ENCODE peak calls at places on chromosome X, in nine cellular contexts. F is psoas muscle, M is mesenteric fat pad, E is keratinocyte, G is AG20443, H is GM12864, Z is endodermal cell, P is sigmoid colon, O is lung. R is an unnamed sample.

GRCh38 chrX:46447384-46447783 is 97.8 kb downstream of the ZNF674 start:
- DNase-seq in E (no peak), O (no peak), G (peak; percentile 29), M (no peak), Z (no peak), H (no peak), P (no peak), F (no peak), R (no peak)

GRCh38 chrX:80335062-80335830 is 85.0 kb upstream of the TENT5D start:
- DNase-seq in O (peak; percentile 47), P (peak; percentile 66), G (peak; percentile 13), E (no peak), H (no peak), F (peak; percentile 32), Z (peak; percentile 92), M (peak; percentile 86), R (no peak)

GRCh38 chrX:96684339-96685204 is at the start of gene DIAPH2:
- DNase-seq in P (peak; percentile 85), E (peak; percentile 21), O (peak; percentile 77), Z (peak; percentile 95), H (peak; percentile 43), F (peak; percentile 76), M (peak; percentile 91), G (peak; percentile 75), R (peak; percentile 67)

GRCh38 chrX:80174925-80175574 is 160.5 kb downstream of the TBX22 start:
- DNase-seq in G (no peak), E (no peak), O (peak; percentile 29), P (peak; percentile 60), M (no peak), H (no peak), Z (no peak), F (peak; percentile 50), R (no peak)

GRCh38 chrX:24396236-24396929 is 35.9 kb downstream of the SUPT20HL1 start:
- DNase-seq in G (peak; percentile 18), O (no peak), H (no peak), Z (no peak), P (no peak), F (no peak), M (no peak), E (no peak), R (no peak)

GRCh38 chrX:116317409-116317808 is 119.0 kb upstream of the SLC6A14 start:
- DNase-seq in F (no peak), P (peak; percentile 73), Z (peak; percentile 47), M (peak; percentile 43), G (no peak), E (no peak), H (no peak), O (peak; percentile 56), R (no peak)

GRCh38 chrX:145910017-145910416 is 92.4 kb downstream of the SLITRK2 start:
- DNase-seq in H (no peak), E (no peak), G (no peak), P (no peak), F (no peak), Z (no peak), O (no peak), M (no peak), R (no peak)

GRCh38 chrX:69221239-69222102 is 56.2 kb upstream of the PJA1 start:
- DNase-seq in P (peak; percentile 38), M (no peak), Z (peak; percentile 50), O (no peak), F (no peak), G (no peak), H (no peak), E (no peak), R (no peak)

GRCh38 chrX:39398215-39398972 is 597.1 kb downstream of the MID1IP1 start:
- DNase-seq in E (no peak), Z (no peak), O (no peak), G (no peak), H (no peak), F (no peak), P (no peak), M (no peak), R (no peak)

GRCh38 chrX:53223955-53224859 is 800 bp downstream of the KDM5C start:
- DNase-seq in Z (no peak), E (peak; percentile 19), G (peak; percentile 32), F (no peak), P (no peak), M (no peak), H (no peak), O (no peak), R (peak; percentile 16)

GRCh38 chrX:85052636-85053343 is 49.1 kb downstream of the APOOL start:
- DNase-seq in O (no peak), M (no peak), G (peak; percentile 9), F (no peak), E (no peak), H (no peak), Z (no peak), P (no peak), R (no peak)

GRCh38 chrX:132271330-132271729 is 52.1 kb upstream of the RAP2C start:
- DNase-seq in Z (no peak), M (no peak), G (peak; percentile 11), E (peak; percentile 36), P (no peak), F (no peak), O (no peak), H (no peak), R (no peak)

GRCh38 chrX:24563291-24564010 is 83.7 kb downstream of the PCYT1B start:
- DNase-seq in H (no peak), G (no peak), P (no peak), M (no peak), O (no peak), Z (no peak), F (no peak), E (no peak), R (no peak)

GRCh38 chrX:71067727-71068051 is 445 bp downstream of the SNX12 start:
- DNase-seq in P (no peak), Z (no peak), O (no peak), G (no peak), F (no peak), H (no peak), E (no peak), M (no peak), R (no peak)

GRCh38 chrX:10676239-10676971 is 56.0 kb upstream of the MID1 start:
- DNase-seq in H (no peak), G (no peak), F (no peak), E (no peak), Z (peak; percentile 46), P (no peak), O (no peak), M (no peak), R (no peak)

GRCh38 chrX:48802813-48803261 is 970 bp downstream of the HDAC6 start:
- DNase-seq in M (peak; percentile 53), F (no peak), P (no peak), Z (no peak), G (no peak), O (no peak), E (no peak), H (no peak), R (no peak)

GRCh38 chrX:44903842-44904530 is 31.0 kb downstream of the KDM6A start:
- DNase-seq in E (no peak), P (no peak), F (no peak), Z (no peak), G (no peak), H (no peak), M (no peak), O (no peak), R (no peak)

GRCh38 chrX:54494970-54495813 is 842 bp downstream of the FGD1 start:
- DNase-seq in E (no peak), G (peak; percentile 32), O (no peak), P (no peak), H (no peak), F (peak; percentile 29), M (no peak), Z (peak; percentile 61), R (no peak)

GRCh38 chrX:39065051-39065871 is 264.0 kb downstream of the MID1IP1 start:
- DNase-seq in H (no peak), E (no peak), G (no peak), Z (peak; percentile 93), F (no peak), M (no peak), O (no peak), P (no peak), R (no peak)

GRCh38 chrX:20670611-20671010 is 403.9 kb upstream of the RPS6KA3 start:
- DNase-seq in O (no peak), P (no peak), H (no peak), G (no peak), M (no peak), E (no peak), Z (no peak), F (no peak), R (no peak)

GRCh38 chrX:139851730-139852129 is 81.1 kb downstream of the ATP11C start:
- DNase-seq in M (no peak), O (no peak), G (no peak), E (no peak), P (no peak), Z (no peak), H (no peak), F (no peak), R (no peak)

GRCh38 chrX:8748855-8749254 is 16.9 kb upstream of the ANOS1 start:
- DNase-seq in E (no peak), M (no peak), G (peak; percentile 55), H (no peak), O (no peak), Z (peak; percentile 60), P (no peak), F (no peak), R (no peak)

GRCh38 chrX:71659959-71660358 is 7.4 kb upstream of the LOC101059915 start:
- DNase-seq in G (no peak), P (no peak), E (no peak), M (no peak), O (no peak), F (no peak), H (no peak), Z (no peak), R (no peak)

GRCh38 chrX:105475801-105476200 is 255.3 kb upstream of the TEX13A start:
- DNase-seq in E (no peak), H (no peak), P (no peak), M (no peak), G (no peak), O (no peak), Z (no peak), F (no peak), R (no peak)

GRCh38 chrX:13463608-13464007 is 105.8 kb upstream of the EGFL6 start:
- DNase-seq in E (no peak), G (peak; percentile 46), O (no peak), H (no peak), Z (no peak), P (peak; percentile 76), F (peak; percentile 49), M (no peak), R (no peak)

GRCh38 chrX:97672608-97673007 is 788.9 kb downstream of the RPA4 start:
- DNase-seq in M (no peak), E (no peak), F (no peak), H (no peak), Z (no peak), G (no peak), P (no peak), O (no peak), R (no peak)

GRCh38 chrX:19670854-19671620 is 155.7 kb upstream of the MAP3K15 start:
- DNase-seq in Z (peak; percentile 53), H (no peak), M (no peak), F (no peak), G (peak; percentile 45), O (no peak), P (peak; percentile 72), E (no peak), R (no peak)

GRCh38 chrX:152028611-152029010 is 54.1 kb upstream of the GABRE start:
- DNase-seq in G (no peak), Z (no peak), F (no peak), M (no peak), E (no peak), P (no peak), H (no peak), O (no peak), R (no peak)

GRCh38 chrX:81021478-81021877 is 180.2 kb downstream of the HMGN5 start:
- DNase-seq in G (no peak), H (no peak), O (no peak), Z (no peak), E (no peak), F (no peak), P (no peak), M (no peak), R (no peak)

GRCh38 chrX:20463296-20464075 is 196.8 kb upstream of the RPS6KA3 start:
- DNase-seq in E (no peak), G (no peak), O (no peak), P (no peak), F (no peak), Z (no peak), M (no peak), H (no peak), R (no peak)

GRCh38 chrX:9456250-9457074 is 8.4 kb upstream of the TBL1X start:
- DNase-seq in F (no peak), G (no peak), P (no peak), M (no peak), Z (no peak), H (no peak), E (no peak), O (no peak), R (peak; percentile 16)

R was measured in T-helper 22 cell.